ENCODE peak calls at places on chromosomes 3 and 15, in five cellular contexts. T, M, I, F and V are unnamed samples.

GRCh38 chr3:30146978-30147377 is 459.4 kb upstream of the TGFBR2 start:
- DNase-seq in T (peak; percentile 1), M (no peak), I (no peak), F (peak; percentile 35), V (no peak)

GRCh38 chr15:27665002-27665401 is 434.1 kb downstream of the OCA2 start:
- DNase-seq in T (no peak), M (no peak), I (no peak), F (no peak), V (no peak)

GRCh38 chr3:143974877-143975238 is 3.2 kb downstream of the DIPK2A start:
- DNase-seq in T (no peak), M (no peak), I (no peak), F (no peak), V (no peak)

GRCh38 chr3:24067483-24067882 is 122.4 kb downstream of the NR1D2 start:
- DNase-seq in T (no peak), M (no peak), I (no peak), F (no peak), V (no peak)

GRCh38 chr15:79091204-79091867 is 756 bp upstream of the RASGRF1 start:
- DNase-seq in T (peak; percentile 29), M (no peak), I (peak; percentile 40), F (peak; percentile 75), V (no peak)

GRCh38 chr15:61038387-61038786 is 190.7 kb downstream of the RORA start:
- DNase-seq in T (no peak), M (no peak), I (no peak), F (no peak), V (no peak)

GRCh38 chr15:65926899-65927298 is 57.6 kb downstream of the RAB11A start:
- DNase-seq in T (no peak), M (no peak), I (no peak), F (no peak), V (no peak)

GRCh38 chr3:133970916-133971315 is 58.8 kb downstream of the SLCO2A1 start:
- DNase-seq in T (no peak), M (no peak), I (no peak), F (no peak), V (no peak)

GRCh38 chr15:66359740-66360139 is 3.3 kb upstream of the TIPIN start:
- DNase-seq in T (no peak), M (no peak), I (no peak), F (no peak), V (no peak)

GRCh38 chr3:114645392-114645791 is 351.6 kb downstream of the TIGIT start:
- DNase-seq in T (no peak), M (no peak), I (no peak), F (no peak), V (no peak)

GRCh38 chr15:71691700-71692417 is 118.5 kb upstream of the NR2E3 start:
- DNase-seq in T (no peak), M (no peak), I (no peak), F (peak; percentile 16), V (no peak)

GRCh38 chr15:53713218-53713617 is 46.2 kb downstream of the WDR72 start:
- DNase-seq in T (no peak), M (no peak), I (no peak), F (no peak), V (no peak)

GRCh38 chr3:24184528-24185176 is 239.6 kb downstream of the NR1D2 start:
- DNase-seq in T (no peak), M (no peak), I (no peak), F (no peak), V (no peak)

GRCh38 chr3:125647318-125648014 is 52.2 kb upstream of the OSBPL11 start:
- DNase-seq in T (no peak), M (no peak), I (peak; percentile 87), F (no peak), V (peak; percentile 78)

GRCh38 chr3:35936571-35936970 is 297.2 kb downstream of the ARPP21 start:
- DNase-seq in T (no peak), M (no peak), I (no peak), F (no peak), V (no peak)

GRCh38 chr15:38547255-38547997 is 17.2 kb downstream of the RASGRP1 start:
- DNase-seq in T (no peak), M (no peak), I (no peak), F (no peak), V (no peak)

GRCh38 chr3:10716964-10717363 is 99.1 kb upstream of the SLC6A11 start:
- DNase-seq in T (no peak), M (no peak), I (no peak), F (no peak), V (no peak)

GRCh38 chr3:183554377-183554776 is 1.1 kb downstream of the KLHL6 start:
- DNase-seq in T (no peak), M (no peak), I (no peak), F (no peak), V (no peak)

GRCh38 chr3:189981668-189982067 is 139.0 kb downstream of the P3H2 start:
- DNase-seq in T (no peak), M (no peak), I (no peak), F (no peak), V (no peak)

GRCh38 chr3:36653095-36653494 is 111.3 kb downstream of the DCLK3 start:
- DNase-seq in T (no peak), M (no peak), I (no peak), F (no peak), V (no peak)

GRCh38 chr3:97949110-97949485 is 23.1 kb downstream of the RIOX2 start:
- DNase-seq in T (no peak), M (no peak), I (no peak), F (no peak), V (no peak)

GRCh38 chr3:22986958-22987357 is 216.2 kb upstream of the UBE2E2 start:
- DNase-seq in T (no peak), M (no peak), I (no peak), F (no peak), V (no peak)

GRCh38 chr3:40186508-40186907 is 123.0 kb upstream of the EIF1B start:
- DNase-seq in T (no peak), M (no peak), I (no peak), F (no peak), V (no peak)

GRCh38 chr15:58495836-58496501 is 64.2 kb downstream of the LIPC start:
- DNase-seq in T (no peak), M (no peak), I (no peak), F (no peak), V (no peak)

GRCh38 chr3:148791955-148792354 is 35.7 kb upstream of the CPB1 start:
- DNase-seq in T (no peak), M (no peak), I (no peak), F (no peak), V (no peak)

GRCh38 chr3:18201315-18201714 is 223.8 kb downstream of the SATB1 start:
- DNase-seq in T (no peak), M (no peak), I (no peak), F (peak; percentile 21), V (no peak)

GRCh38 chr3:42149537-42150426 is 58.6 kb downstream of the TRAK1 start:
- DNase-seq in T (no peak), M (no peak), I (peak; percentile 86), F (no peak), V (peak; percentile 81)

GRCh38 chr3:50221413-50222168 is 14.4 kb upstream of the GNAI2 start:
- DNase-seq in T (no peak), M (no peak), I (no peak), F (peak; percentile 45), V (no peak)

GRCh38 chr3:129176051-129176450 is 7.6 kb downstream of the CNBP start:
- DNase-seq in T (no peak), M (no peak), I (no peak), F (no peak), V (no peak)

GRCh38 chr3:129173206-129173605 is 10.5 kb downstream of the CNBP start:
- DNase-seq in T (no peak), M (no peak), I (no peak), F (no peak), V (no peak)

GRCh38 chr3:129173725-129174124 is 10.0 kb downstream of the CNBP start:
- DNase-seq in T (no peak), M (no peak), I (no peak), F (no peak), V (no peak)
- H3K36me3 ChIP-seq in T (peaks cover 21% of the 10 kb centered on the region), M (peaks cover 8% of the 10 kb centered on the region), I (peaks cover 59% of the 10 kb centered on the region), F (peaks cover 26% of the 10 kb centered on the region), V (no peaks in the 10 kb centered on the region)

GRCh38 chr15:74506515-74506840 is 34.5 kb upstream of the ARID3B start:
- DNase-seq in T (no peak), M (no peak), I (peak; percentile 10), F (no peak), V (no peak)
- H3K36me3 ChIP-seq in T (peaks cover 6% of the 10 kb centered on the region), M (no peaks in the 10 kb centered on the region), I (no peaks in the 10 kb centered on the region), F (no peaks in the 10 kb centered on the region), V (no peaks in the 10 kb centered on the region)

GRCh38 chr3:47083786-47084185 is 80.1 kb downstream of the SETD2 start:
- DNase-seq in T (no peak), M (no peak), I (no peak), F (no peak), V (no peak)
- H3K36me3 ChIP-seq in T (peaks cover 21% of the 10 kb centered on the region), M (peaks cover 11% of the 10 kb centered on the region), I (peaks cover 92% of the 10 kb centered on the region), F (peaks cover 24% of the 10 kb centered on the region), V (peaks cover 68% of the 10 kb centered on the region)

DNA sequence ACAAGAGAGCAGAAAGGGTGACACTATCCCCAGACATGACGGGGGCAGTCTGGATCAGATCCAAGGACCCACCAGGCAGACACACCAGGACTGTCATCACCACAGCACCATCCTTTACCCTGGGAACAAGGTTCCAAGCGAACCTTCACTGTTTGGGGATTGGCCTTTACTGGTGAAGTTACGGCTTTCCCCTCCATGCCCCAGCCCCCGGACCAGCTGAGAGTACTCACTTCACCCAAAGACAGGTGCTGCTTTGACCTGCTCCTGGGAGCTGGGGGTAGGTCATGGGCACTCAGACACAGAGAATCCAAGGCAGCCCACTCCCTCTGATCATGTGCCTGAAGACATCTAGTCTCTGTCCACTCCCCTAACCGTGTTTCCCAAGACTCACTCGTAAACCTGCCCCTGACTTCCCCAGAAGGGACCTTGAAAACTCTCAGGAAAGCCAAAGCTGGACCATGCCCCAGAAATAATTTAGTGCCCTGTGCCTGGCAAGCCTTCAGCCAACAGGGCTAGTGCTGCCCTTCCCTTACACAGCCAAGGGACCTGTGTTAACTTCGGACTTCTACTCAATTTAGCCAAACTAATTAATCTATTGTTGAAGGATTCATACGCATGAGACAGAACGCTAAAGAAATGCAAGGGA is 2.8 kb downstream of the RRP9 start:
- DNase-seq in T (no peak), M (no peak), I (peak; percentile 46), F (no peak), V (no peak)
- H3K36me3 ChIP-seq in T (peaks cover 31% of the 10 kb centered on the region), M (peaks cover 8% of the 10 kb centered on the region), I (peaks cover 51% of the 10 kb centered on the region), F (no peaks in the 10 kb centered on the region), V (peaks cover 49% of the 10 kb centered on the region)

DNA sequence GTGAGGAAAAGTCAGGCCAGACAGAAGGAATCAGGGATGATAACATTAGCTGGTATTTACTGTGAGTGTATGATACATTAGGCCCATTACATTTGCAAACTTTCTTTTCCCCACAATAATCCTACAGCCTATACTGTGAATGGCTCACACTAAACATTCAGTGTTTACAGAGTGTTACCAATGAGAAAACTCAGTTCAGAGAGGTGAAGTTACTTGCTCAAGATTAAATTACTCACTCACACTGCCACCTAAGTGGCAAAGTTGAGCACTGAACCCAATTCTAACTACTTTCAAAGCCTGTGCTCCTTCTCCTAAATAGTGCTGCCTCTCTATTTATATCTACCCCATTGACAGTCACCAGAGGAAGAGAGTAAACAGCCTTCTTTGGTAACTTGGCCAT is 8.5 kb downstream of the XPC start:
- DNase-seq in T (no peak), M (no peak), I (no peak), F (no peak), V (no peak)
- H3K36me3 ChIP-seq in T (peaks cover 46% of the 10 kb centered on the region), M (peaks cover 17% of the 10 kb centered on the region), I (peaks cover 82% of the 10 kb centered on the region), F (peaks cover 12% of the 10 kb centered on the region), V (no peaks in the 10 kb centered on the region)